ENCODE peak calls at places on chromosomes 5 and 9, in ten cellular contexts. K is HFFc6, A is SK-N-SH, C is cardiac muscle cell, S is glutamatergic neuron, Z is progenitor cell of endocrine pancreas, W is cardiac fibroblast, L is Panc1, H is stomach, B is heart left ventricle. V is an unnamed sample.

GRCh38 chr5:132268698-132269551 is 11.4 kb downstream of the PDLIM4 start:
- DNase-seq in W (no peak), C (no peak), B (no peak), H (no peak), K (peak; percentile 71), Z (no peak), A (peak; percentile 87), L (no peak), S (peak; percentile 69), V (peak; percentile 66)

GRCh38 chr5:134460551-134460950 is 48.9 kb upstream of the CDKN2AIPNL start:
- DNase-seq in L (no peak), A (no peak), C (no peak), B (no peak), H (no peak), W (no peak), Z (no peak), K (no peak), S (no peak), V (no peak)

GRCh38 chr9:116435706-116436105 is 251.4 kb upstream of the TRIM32 start:
- DNase-seq in S (no peak), A (no peak), Z (no peak), H (no peak), W (no peak), B (no peak), C (no peak), L (no peak), K (no peak), V (no peak)

GRCh38 chr5:27341342-27341741 is 303.0 kb upstream of the CDH9 start:
- DNase-seq in L (no peak), A (no peak), K (no peak), Z (no peak), W (no peak), B (no peak), C (no peak), H (no peak), S (no peak), V (no peak)

GRCh38 chr5:141250576-141250975 is 5.4 kb downstream of the PCDHB15 start:
- DNase-seq in W (no peak), S (no peak), L (no peak), K (no peak), A (no peak), C (no peak), H (no peak), B (no peak), Z (no peak), V (no peak)

GRCh38 chr5:81422671-81423070 is 28.7 kb upstream of the ACOT12 start:
- DNase-seq in Z (no peak), B (no peak), L (peak; percentile 97), K (peak; percentile 89), W (peak; percentile 23), C (no peak), H (no peak), S (no peak), A (no peak), V (no peak)

GRCh38 chr5:141758316-141758965 is 76.4 kb upstream of the ARAP3 start:
- DNase-seq in K (no peak), L (no peak), H (no peak), A (no peak), B (no peak), W (no peak), Z (no peak), C (peak; percentile 25), S (peak; percentile 42), V (peak; percentile 77)

GRCh38 chr5:95818181-95819147 is 4.1 kb downstream of the GLRX start:
- DNase-seq in Z (no peak), W (no peak), A (no peak), C (no peak), H (peak; percentile 33), B (no peak), S (no peak), L (no peak), K (no peak), V (no peak)

GRCh38 chr9:83182071-83182470 is 119.1 kb upstream of the RASEF start:
- DNase-seq in Z (no peak), H (no peak), S (no peak), K (no peak), A (no peak), C (no peak), B (no peak), L (no peak), W (no peak), V (no peak)

GRCh38 chr5:129074903-129075302 is 19.6 kb upstream of the ISOC1 start:
- DNase-seq in K (no peak), H (no peak), Z (no peak), A (no peak), B (no peak), C (no peak), S (no peak), W (no peak), L (no peak), V (no peak)

GRCh38 chr9:83570359-83570758 is 32.2 kb upstream of the FRMD3 start:
- DNase-seq in W (peak; percentile 30), A (no peak), B (no peak), C (no peak), S (no peak), H (no peak), Z (no peak), L (no peak), K (peak; percentile 19), V (no peak)

GRCh38 chr9:114313186-114313585 is 9.7 kb upstream of the ORM1 start:
- DNase-seq in W (no peak), B (no peak), A (no peak), L (no peak), K (no peak), S (no peak), C (no peak), H (no peak), Z (no peak), V (no peak)

DNA sequence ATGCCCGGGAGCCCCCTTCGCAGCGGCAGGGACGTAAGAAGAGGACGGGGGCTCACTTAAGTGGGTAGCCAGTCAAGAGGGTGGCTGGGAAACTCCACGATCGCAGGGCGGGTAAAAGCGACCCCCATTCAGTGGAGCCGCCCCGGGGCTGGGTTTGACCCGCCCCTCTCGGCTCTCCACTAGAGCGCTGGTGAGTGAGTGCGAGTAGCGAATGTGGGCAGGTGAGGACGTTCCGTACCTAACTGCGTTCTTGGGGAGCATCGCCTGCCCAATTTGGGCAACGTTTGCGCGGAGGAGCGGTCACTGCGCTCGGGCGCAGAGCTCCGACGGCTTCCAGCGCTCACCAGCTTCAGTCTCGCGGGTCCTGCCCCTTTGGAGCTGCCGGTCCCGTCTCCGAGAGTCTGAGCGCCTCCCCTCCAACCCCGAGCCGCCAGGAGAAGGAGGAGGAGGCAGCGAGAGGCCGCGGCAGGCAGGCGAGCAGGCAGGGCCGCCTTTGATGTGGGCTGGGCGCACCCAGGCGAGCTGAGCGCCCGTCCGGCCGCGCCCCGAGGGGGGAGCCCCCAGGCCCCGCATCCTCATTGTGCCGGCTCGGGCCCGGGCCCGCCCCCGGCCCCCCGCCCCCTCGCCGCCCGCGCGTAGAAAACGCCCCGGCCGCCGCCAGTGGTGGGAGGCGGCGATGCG is at the start of gene FGF18:
- DNase-seq in K (peak; percentile 54), A (peak; percentile 74), W (peak; percentile 50), S (peak; percentile 85), Z (no peak), L (no peak), B (peak; percentile 70), C (peak; percentile 92), H (peak; percentile 44), V (peak; percentile 77)
- TF ChIP-seq CTCF in K (peak; percentile 62), A (no peak), W (no peak), S (peak; percentile 38), Z (no peak), L (peak; percentile 72), B (no peak), C (no peak), H (no peak), V (peak; percentile 38)

GRCh38 chr9:72364679-72365524 is at the start of gene ZFAND5:
- DNase-seq in L (peak; percentile 53), K (peak; percentile 99), C (peak; percentile 98), W (peak; percentile 100), Z (peak; percentile 85), H (peak; percentile 99), S (peak; percentile 98), A (peak; percentile 97), B (peak; percentile 99), V (peak; percentile 97)
- TF ChIP-seq CTCF in L (peak; percentile 27), K (peak; percentile 29), C (peak; percentile 16), W (no peak), Z (peak; percentile 8), H (no peak), S (no peak), A (no peak), B (peak; percentile 24), V (no peak)

DNA sequence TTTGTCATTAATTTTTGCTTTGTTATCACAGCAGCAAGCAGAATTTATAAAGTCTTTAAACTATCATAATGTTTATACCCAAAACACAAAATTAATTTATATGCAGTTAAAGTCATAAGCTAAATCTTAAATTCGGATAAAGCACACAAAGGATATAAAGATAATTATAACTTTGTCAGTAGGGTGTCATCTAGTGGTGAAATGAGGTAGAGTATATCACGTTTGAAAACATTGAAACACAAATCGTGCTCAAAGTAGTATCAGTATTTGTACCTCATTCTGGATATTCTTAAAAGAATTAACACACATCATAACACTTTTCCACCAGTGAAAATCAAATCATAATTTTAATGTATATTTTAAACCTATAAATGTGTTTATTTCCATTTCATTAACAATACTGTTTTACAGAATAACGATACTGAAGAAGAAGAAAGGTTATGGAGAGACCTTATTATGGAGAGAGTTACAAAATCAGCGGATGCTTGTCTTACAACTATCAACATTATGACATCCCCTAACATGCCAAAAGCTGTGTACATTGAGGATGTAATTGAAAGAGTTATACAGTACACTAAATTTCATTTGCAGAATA is 129.5 kb downstream of the NIPBL start:
- DNase-seq in L (no peak), K (peak; percentile 14), S (no peak), Z (no peak), C (peak; percentile 26), B (no peak), W (peak; percentile 52), H (no peak), A (peak; percentile 28), V (no peak)
- TF ChIP-seq CTCF in L (peak; percentile 64), K (peak; percentile 88), S (peak; percentile 59), Z (peak; percentile 62), C (peak; percentile 61), B (peak; percentile 78), W (peak; percentile 57), H (peak; percentile 42), A (peak; percentile 82), V (peak; percentile 45)

DNA sequence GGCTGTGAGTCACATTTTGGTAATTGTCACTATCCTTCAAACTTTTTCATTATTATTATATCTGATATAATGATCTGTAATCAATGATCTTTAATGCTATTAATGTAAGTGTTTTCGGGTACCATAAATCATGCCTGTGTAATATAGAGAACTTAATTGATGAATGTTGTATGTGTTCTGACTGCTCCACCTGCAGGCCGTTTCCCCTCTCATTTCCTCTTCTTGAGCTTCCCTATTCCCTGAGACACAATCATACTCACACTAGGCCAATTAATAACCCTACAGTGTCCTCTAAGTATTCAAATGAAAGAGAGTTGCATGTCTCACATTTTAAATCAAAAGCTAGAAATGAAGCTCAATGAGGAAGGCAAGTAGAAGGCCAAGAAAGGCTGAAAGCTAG is 420.9 kb upstream of the SGCD start:
- DNase-seq in C (peak; percentile 4), L (no peak), Z (no peak), W (no peak), A (no peak), S (no peak), K (no peak), B (no peak), H (no peak), V (no peak)
- TF ChIP-seq CTCF in C (no peak), L (no peak), Z (no peak), W (no peak), A (peak; percentile 17), S (no peak), K (no peak), B (peak; percentile 35), H (no peak), V (no peak)

V was measured in nephron progenitor cell.